ENCODE peak calls at places on chromosomes 6 and 20, in eight cellular contexts. J is fibroblast of pulmonary artery, L is mucosa of descending colon, O is fibroblast of lung, I is left lung, X is PC-3, K is GM12865, V is uterus. M is an unnamed sample.

GRCh38 chr6:160007581-160007980 is 38.7 kb downstream of the IGF2R start:
- DNase-seq in J (no peak), L (no peak), O (peak; percentile 35), I (no peak), X (no peak), K (no peak), V (no peak), M (no peak)

GRCh38 chr6:25927721-25928359 is 2.7 kb downstream of the SLC17A2 start:
- DNase-seq in J (peak; percentile 27), L (no peak), O (peak; percentile 92), I (no peak), X (no peak), K (no peak), V (no peak), M (no peak)

GRCh38 chr20:32138921-32139320 is 29.4 kb downstream of the TM9SF4 start:
- DNase-seq in J (no peak), L (no peak), O (no peak), I (no peak), X (no peak), K (no peak), V (no peak), M (no peak)

GRCh38 chr20:7113577-7114466 is 346.3 kb downstream of the BMP2 start:
- DNase-seq in J (peak; percentile 67), L (peak; percentile 30), O (peak; percentile 6), I (no peak), X (peak; percentile 59), K (peak; percentile 2), V (no peak), M (peak; percentile 1)

GRCh38 chr6:108876929-108877775 is 28.9 kb downstream of the ARMC2 start:
- DNase-seq in J (peak; percentile 90), L (peak; percentile 37), O (peak; percentile 90), I (no peak), X (no peak), K (no peak), V (peak; percentile 90), M (no peak)

GRCh38 chr6:24551139-24551538 is 56.4 kb downstream of the ALDH5A1 start:
- DNase-seq in J (no peak), L (no peak), O (no peak), I (no peak), X (no peak), K (no peak), V (no peak), M (no peak)

GRCh38 chr6:112269979-112270378 is 15.6 kb upstream of the LAMA4 start:
- DNase-seq in J (no peak), L (no peak), O (no peak), I (no peak), X (no peak), K (no peak), V (no peak), M (no peak)

GRCh38 chr20:38073307-38074010 is 39.9 kb downstream of the RPRD1B start:
- DNase-seq in J (peak; percentile 97), L (peak; percentile 79), O (peak; percentile 99), I (no peak), X (peak; percentile 93), K (peak; percentile 70), V (peak; percentile 86), M (peak; percentile 56)

GRCh38 chr20:56788671-56789610 is 159.8 kb downstream of the TFAP2C start:
- DNase-seq in J (peak; percentile 61), L (no peak), O (no peak), I (no peak), X (peak; percentile 77), K (no peak), V (no peak), M (no peak)

GRCh38 chr20:13452470-13453124 is 186.1 kb downstream of the TASP1 start:
- DNase-seq in J (no peak), L (no peak), O (no peak), I (no peak), X (no peak), K (no peak), V (no peak), M (peak; percentile 41)

GRCh38 chr6:50973464-50973863 is 154.8 kb downstream of the TFAP2B start:
- DNase-seq in J (no peak), L (no peak), O (no peak), I (no peak), X (no peak), K (no peak), V (no peak), M (no peak)

GRCh38 chr6:41642090-41642959 is 4.1 kb downstream of the MDFI start:
- DNase-seq in J (no peak), L (no peak), O (no peak), I (no peak), X (no peak), K (no peak), V (no peak), M (no peak)
- H3K4me3 ChIP-seq in J (no peak overlapping the region), L (no peak overlapping the region), O (no peak overlapping the region), I (no peak overlapping the region), X (no peak overlapping the region), K (no peak overlapping the region), V (no peak overlapping the region), M (no peak overlapping the region)

GRCh38 chr6:93417421-93417996 is 1.9 kb downstream of the EPHA7 start:
- DNase-seq in J (peak; percentile 22), L (no peak), O (peak; percentile 73), I (no peak), X (peak; percentile 7), K (no peak), V (no peak), M (no peak)
- H3K4me3 ChIP-seq in J (peak overlapping the region; percentile 57), L (no peak overlapping the region), O (peak overlapping the region; percentile 64), I (no peak overlapping the region), X (peak overlapping the region; percentile 81), K (no peak overlapping the region), V (peak overlapping the region; percentile 31), M (no peak overlapping the region)

GRCh38 chr6:156822747-156823206 is 45.6 kb downstream of the ARID1B start:
- DNase-seq in J (no peak), L (no peak), O (no peak), I (peak; percentile 63), X (no peak), K (no peak), V (no peak), M (no peak)

GRCh38 chr6:156821707-156822106 is 44.5 kb downstream of the ARID1B start:
- DNase-seq in J (no peak), L (no peak), O (no peak), I (no peak), X (no peak), K (peak; percentile 42), V (no peak), M (no peak)

GRCh38 chr6:156816505-156816904 is 39.3 kb downstream of the ARID1B start:
- DNase-seq in J (peak; percentile 28), L (no peak), O (peak; percentile 64), I (no peak), X (no peak), K (no peak), V (no peak), M (peak; percentile 15)

GRCh38 chr6:156824142-156824541 is 47.0 kb downstream of the ARID1B start:
- DNase-seq in J (no peak), L (no peak), O (no peak), I (no peak), X (no peak), K (no peak), V (no peak), M (no peak)

DNA sequence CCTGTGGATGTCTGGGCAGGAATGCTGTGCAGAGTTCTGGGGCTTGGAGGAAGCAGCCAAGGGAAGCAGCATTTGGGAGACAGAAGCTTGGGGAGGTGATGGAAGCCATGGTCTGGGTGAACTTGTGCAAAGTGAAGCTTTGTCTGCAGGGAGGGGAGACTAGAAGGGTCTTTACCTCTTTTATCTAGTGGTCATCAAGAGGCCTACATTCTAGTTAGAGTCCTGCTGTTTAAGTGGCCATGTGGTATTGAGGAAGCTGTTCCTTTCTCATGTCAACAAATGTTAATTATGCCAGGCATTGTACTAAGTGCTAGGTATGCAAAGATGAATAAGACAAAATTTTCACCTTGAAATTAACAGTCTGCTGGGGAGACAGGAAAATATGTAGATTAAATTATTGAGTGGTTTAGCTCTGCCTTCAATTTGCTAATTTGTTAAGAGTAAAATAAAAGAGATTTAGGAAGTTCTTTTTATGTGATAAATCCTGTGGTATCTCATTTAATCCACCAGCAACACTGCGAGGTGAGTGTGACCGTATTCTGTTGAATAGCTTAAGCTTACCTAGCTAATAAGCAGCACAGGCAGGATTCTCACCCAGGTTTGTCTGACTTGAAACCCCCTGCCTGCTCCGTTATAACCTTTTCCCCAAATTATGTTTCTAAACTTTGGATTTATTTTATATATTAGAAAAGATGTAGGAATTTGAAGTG is 43.1 kb downstream of the ARID1B start:
- DNase-seq in J (no peak), L (no peak), O (no peak), I (no peak), X (no peak), K (no peak), V (no peak), M (no peak)
- H3K4me3 ChIP-seq in J (no peak overlapping the region), L (no peak overlapping the region), O (no peak overlapping the region), I (no peak overlapping the region), X (no peak overlapping the region), K (no peak overlapping the region), V (no peak overlapping the region), M (no peak overlapping the region)

GRCh38 chr6:118536478-118536877 is 11.6 kb upstream of the PLN start:
- DNase-seq in J (no peak), L (no peak), O (no peak), I (no peak), X (no peak), K (no peak), V (no peak), M (no peak)
- H3K4me3 ChIP-seq in J (no peak overlapping the region), L (no peak overlapping the region), O (no peak overlapping the region), I (no peak overlapping the region), X (no peak overlapping the region), K (no peak overlapping the region), V (no peak overlapping the region), M (no peak overlapping the region)

GRCh38 chr6:87921034-87921433 is 126.6 kb upstream of the SPACA1 start:
- DNase-seq in J (no peak), L (no peak), O (no peak), I (no peak), X (no peak), K (peak; percentile 24), V (no peak), M (no peak)

GRCh38 chr6:87922191-87922946 is 125.3 kb upstream of the SPACA1 start:
- DNase-seq in J (no peak), L (no peak), O (no peak), I (no peak), X (no peak), K (peak; percentile 59), V (no peak), M (no peak)

GRCh38 chr6:87922947-87923330 is 124.7 kb upstream of the SPACA1 start:
- DNase-seq in J (no peak), L (no peak), O (no peak), I (no peak), X (no peak), K (peak; percentile 93), V (no peak), M (no peak)

GRCh38 chr6:87925373-87926060 is 122.1 kb upstream of the SPACA1 start:
- DNase-seq in J (no peak), L (peak; percentile 16), O (no peak), I (no peak), X (no peak), K (peak; percentile 90), V (no peak), M (no peak)

GRCh38 chr6:87923389-87924050 is 124.1 kb upstream of the SPACA1 start:
- DNase-seq in J (no peak), L (no peak), O (no peak), I (no peak), X (no peak), K (no peak), V (no peak), M (no peak)
- H3K4me3 ChIP-seq in J (no peak overlapping the region), L (no peak overlapping the region), O (no peak overlapping the region), I (no peak overlapping the region), X (no peak overlapping the region), K (no peak overlapping the region), V (no peak overlapping the region), M (no peak overlapping the region)

GRCh38 chr6:45328523-45328922 is 393 bp downstream of the RUNX2 start:
- DNase-seq in J (no peak), L (no peak), O (no peak), I (no peak), X (no peak), K (no peak), V (no peak), M (no peak)
- H3K4me3 ChIP-seq in J (peak overlapping the region; percentile 36), L (no peak overlapping the region), O (peak overlapping the region; percentile 46), I (peak overlapping the region; percentile 3), X (no peak overlapping the region), K (no peak overlapping the region), V (no peak overlapping the region), M (no peak overlapping the region)

M was measured in small intestine.